ENCODE peak calls at places on chromosomes 12 and 14, in six cellular contexts. W is Caco-2, N is progenitor cell of endocrine pancreas, K is mesothelial cell of epicardium, X is psoas muscle, F is astrocyte of the spinal cord. T is an unnamed sample.
A peak's percentile ranks its signal among the peaks of the same experiment; 100 is the strongest.

GRCh38 chr14:43548368-43548767 is 958.7 kb downstream of the FSCB start:
- DNase-seq in W (no peak), N (no peak), K (no peak), X (no peak), F (no peak), T (no peak)

GRCh38 chr12:113555226-113555625 is 83.6 kb upstream of the LHX5 start:
- DNase-seq in W (no peak), N (no peak), K (no peak), X (no peak), F (no peak), T (no peak)

GRCh38 chr12:115934877-115935276 is 342.6 kb downstream of the MED13L start:
- DNase-seq in W (no peak), N (no peak), K (no peak), X (no peak), F (no peak), T (no peak)

GRCh38 chr12:3030821-3031415 is 46.3 kb upstream of the TSPAN9 start:
- DNase-seq in W (no peak), N (no peak), K (no peak), X (no peak), F (no peak), T (no peak)

GRCh38 chr12:14577344-14577743 is 9.7 kb upstream of the PLBD1 start:
- DNase-seq in W (no peak), N (no peak), K (no peak), X (no peak), F (peak; percentile 35), T (no peak)

GRCh38 chr14:67370830-67371229 is 10.7 kb downstream of the EIF2S1 start:
- DNase-seq in W (no peak), N (no peak), K (no peak), X (no peak), F (peak; percentile 25), T (no peak)

GRCh38 chr12:51528852-51529545 is 62.0 kb upstream of the SCN8A start:
- DNase-seq in W (peak; percentile 78), N (no peak), K (no peak), X (no peak), F (no peak), T (no peak)

GRCh38 chr14:52253503-52253902 is 14.0 kb upstream of the PTGDR start:
- DNase-seq in W (no peak), N (no peak), K (no peak), X (no peak), F (no peak), T (no peak)

GRCh38 chr12:122944588-122944987 is 21.7 kb downstream of the ABCB9 start:
- DNase-seq in W (no peak), N (no peak), K (no peak), X (no peak), F (peak; percentile 58), T (no peak)

GRCh38 chr12:48819986-48820385 is 1.7 kb downstream of the CACNB3 start:
- DNase-seq in W (no peak), N (no peak), K (no peak), X (no peak), F (no peak), T (no peak)

DNA sequence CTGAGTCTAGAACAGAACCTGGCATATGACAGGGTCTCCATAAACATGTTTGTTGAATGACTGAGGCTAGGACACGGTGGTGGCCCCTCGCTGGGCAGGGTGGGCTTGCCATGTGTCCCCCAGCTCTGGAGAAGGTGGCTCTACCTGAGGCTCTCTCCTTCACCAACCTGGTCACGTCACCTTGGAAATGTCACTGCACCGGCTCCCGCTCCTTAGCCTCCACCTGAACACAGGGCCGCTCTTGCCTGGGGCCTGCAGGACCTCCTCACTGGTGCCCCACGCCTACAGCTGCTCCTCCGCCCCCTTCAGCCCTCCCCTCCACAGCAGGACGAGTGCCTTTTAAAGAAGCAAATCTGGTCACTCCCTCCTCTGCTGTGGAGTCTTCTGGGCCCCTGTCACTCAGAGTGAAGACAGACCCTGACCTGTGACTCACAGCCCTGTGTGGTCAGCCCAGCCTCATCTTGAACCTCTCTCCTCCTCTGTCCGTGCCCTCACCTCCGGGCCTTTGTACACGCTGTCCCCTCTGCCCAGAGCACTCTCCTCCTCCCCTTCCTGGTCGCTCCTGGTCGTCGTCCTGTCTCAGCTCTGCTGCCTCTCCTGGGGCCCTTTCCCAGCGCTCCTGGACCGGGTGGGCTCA is 81.0 kb downstream of the ADGRD1 start:
- DNase-seq in W (no peak), N (no peak), K (no peak), X (no peak), F (no peak), T (no peak)
- TF ChIP-seq CTCF in W (no peak), N (no peak), K (no peak), X (no peak), F (no peak), T (no peak)

GRCh38 chr14:61516957-61517356 is 178.4 kb upstream of the HIF1A start:
- DNase-seq in W (no peak), N (no peak), K (no peak), X (no peak), F (no peak), T (no peak)

GRCh38 chr14:61519106-61519505 is 176.2 kb upstream of the HIF1A start:
- DNase-seq in W (no peak), N (no peak), K (no peak), X (no peak), F (no peak), T (no peak)

GRCh38 chr14:61516125-61516740 is 179.1 kb upstream of the HIF1A start:
- DNase-seq in W (no peak), N (no peak), K (no peak), X (peak; percentile 17), F (no peak), T (no peak)

GRCh38 chr14:61519735-61520134 is 175.6 kb upstream of the HIF1A start:
- DNase-seq in W (no peak), N (no peak), K (no peak), X (no peak), F (no peak), T (no peak)

DNA sequence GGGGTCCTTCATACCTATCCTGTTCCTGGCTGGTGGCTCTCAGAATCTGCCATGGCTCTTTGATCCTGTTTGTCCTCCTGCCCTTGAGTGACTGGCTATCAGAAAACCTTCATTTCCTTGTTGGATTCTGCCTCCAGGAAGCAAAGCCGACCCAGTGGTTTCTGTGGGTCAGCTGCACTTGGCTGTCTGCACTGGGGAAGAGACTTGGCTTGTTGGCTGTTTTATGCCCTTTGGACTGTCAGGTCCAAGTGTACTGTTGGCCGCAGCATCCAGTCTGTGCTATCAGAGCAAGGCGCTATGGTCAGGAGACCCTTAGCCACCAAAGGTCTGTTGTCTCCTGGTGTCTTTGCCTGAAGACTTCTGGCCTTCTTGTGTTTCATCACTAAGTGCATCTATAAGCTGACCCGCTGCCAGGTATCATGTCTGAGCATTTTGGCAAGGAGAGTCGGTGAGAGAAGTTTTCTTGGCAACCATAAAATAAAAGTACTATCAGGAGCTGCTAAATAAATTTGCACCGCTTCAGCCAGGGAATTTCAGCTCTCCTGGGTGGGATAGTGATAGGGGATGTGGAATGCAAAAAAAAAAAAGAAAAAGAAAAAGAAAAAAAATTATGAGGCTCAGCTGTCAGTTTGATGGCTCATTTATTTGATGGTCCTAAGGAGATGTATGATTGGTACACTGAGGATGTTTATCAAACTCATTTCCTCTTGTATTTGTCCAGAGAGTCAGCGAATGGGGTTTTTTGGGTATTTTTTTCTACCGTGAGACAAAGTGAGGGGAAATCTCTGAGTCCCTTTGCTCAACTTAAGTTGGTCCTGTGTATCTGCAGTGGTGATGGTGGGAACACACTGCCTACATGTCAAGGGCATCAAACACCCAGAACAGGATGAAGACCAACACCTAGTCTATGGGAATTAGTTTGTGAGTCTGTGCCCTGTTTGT is 177.2 kb upstream of the HIF1A start:
- DNase-seq in W (no peak), N (no peak), K (no peak), X (no peak), F (no peak), T (no peak)
- TF ChIP-seq CTCF in W (no peak), N (no peak), K (no peak), X (no peak), F (no peak), T (no peak)

GRCh38 chr12:30964896-30965612 is 38.5 kb downstream of the TSPAN11 start:
- DNase-seq in W (no peak), N (no peak), K (no peak), X (no peak), F (no peak), T (no peak)

GRCh38 chr12:30968211-30968610 is 41.7 kb downstream of the TSPAN11 start:
- DNase-seq in W (no peak), N (no peak), K (no peak), X (no peak), F (no peak), T (no peak)

GRCh38 chr12:30963709-30964564 is 37.4 kb downstream of the TSPAN11 start:
- DNase-seq in W (no peak), N (no peak), K (no peak), X (no peak), F (no peak), T (no peak)

GRCh38 chr12:30967026-30967425 is 40.5 kb downstream of the TSPAN11 start:
- DNase-seq in W (no peak), N (no peak), K (no peak), X (no peak), F (no peak), T (no peak)

DNA sequence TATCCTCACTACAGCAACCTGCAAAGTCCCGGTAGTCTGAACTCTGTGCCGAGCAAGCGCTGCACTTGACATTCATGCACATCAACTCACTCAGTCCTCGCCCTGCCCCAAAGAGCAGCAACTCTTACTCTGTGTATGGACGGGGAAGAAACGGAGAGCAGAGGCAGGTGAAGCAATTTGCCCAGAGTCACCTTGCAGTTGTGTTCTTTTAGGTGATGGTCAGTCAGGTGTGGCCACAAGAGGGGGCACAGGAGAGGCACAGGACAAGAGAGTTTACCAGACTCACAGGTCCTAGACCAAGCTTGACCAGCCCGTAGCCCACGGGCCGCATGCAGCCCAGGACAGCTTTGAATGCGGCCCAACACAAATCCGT is 39.1 kb downstream of the TSPAN11 start:
- DNase-seq in W (peak; percentile 80), N (no peak), K (no peak), X (no peak), F (no peak), T (no peak)
- TF ChIP-seq CTCF in W (peak; percentile 87), N (peak; percentile 66), K (no peak), X (peak; percentile 12), F (peak; percentile 23), T (peak; percentile 13)

DNA sequence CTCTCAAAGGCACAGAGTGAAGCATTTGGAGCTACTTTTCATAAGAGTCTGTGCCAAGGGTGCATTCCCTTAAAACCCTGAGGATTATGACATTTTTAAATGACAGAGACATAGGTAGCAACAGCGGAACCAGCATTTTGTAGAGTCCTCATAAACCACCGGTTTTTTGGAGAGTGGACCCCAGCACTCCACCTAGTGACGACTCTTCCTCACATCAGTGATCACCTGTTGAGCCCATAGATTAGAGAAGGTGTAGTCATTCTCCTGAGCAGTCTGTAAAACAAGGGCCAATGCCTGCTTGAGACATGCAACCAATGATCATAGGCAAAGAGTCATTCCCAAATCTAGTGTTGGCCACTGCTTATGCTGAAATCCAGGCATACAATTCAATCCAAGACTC is 399.1 kb downstream of the GXYLT1 start:
- DNase-seq in W (no peak), N (no peak), K (no peak), X (no peak), F (no peak), T (no peak)
- TF ChIP-seq CTCF in W (no peak), N (no peak), K (no peak), X (no peak), F (no peak), T (no peak)

T was measured in endothelial cell.